ENCODE peak calls at places on chromosome 21, in six cellular contexts. B, C, L, A, N and H are unnamed samples.

GRCh38 chr21:26124421-26124833 is 46.1 kb downstream of the APP start:
- DNase-seq in N (no peak), B (no peak), C (no peak), A (no peak), L (no peak), H (no peak)

GRCh38 chr21:34874689-34875513 is 174.2 kb downstream of the RUNX1 start:
- DNase-seq in A (no peak), B (peak; percentile 83), L (no peak), C (no peak), N (no peak), H (no peak)

GRCh38 chr21:21232320-21232719 is 234.1 kb downstream of the NCAM2 start:
- DNase-seq in B (peak; percentile 46), L (no peak), A (peak; percentile 23), C (no peak), N (no peak), H (no peak)

GRCh38 chr21:34800797-34801518 is 132.2 kb downstream of the CLIC6 start:
- DNase-seq in N (no peak), C (no peak), B (no peak), L (no peak), A (no peak), H (no peak)

GRCh38 chr21:37659874-37660273 is 256.4 kb downstream of the KCNJ6 start:
- DNase-seq in C (no peak), L (no peak), B (no peak), N (no peak), A (no peak), H (no peak)

GRCh38 chr21:44271558-44271957 is 9.9 kb upstream of the DNMT3L start:
- DNase-seq in N (no peak), L (no peak), B (no peak), A (no peak), C (no peak), H (no peak)

GRCh38 chr21:38487906-38488639 is 10.2 kb downstream of the ERG start:
- DNase-seq in C (no peak), L (no peak), B (no peak), A (no peak), N (no peak), H (no peak)

GRCh38 chr21:36504067-36505058 is 24.4 kb upstream of the CLDN14 start:
- DNase-seq in A (peak; percentile 2), N (peak; percentile 41), L (peak; percentile 76), B (peak; percentile 78), C (peak; percentile 61), H (peak; percentile 65)

GRCh38 chr21:39238275-39238674 is 55.0 kb upstream of the PSMG1 start:
- DNase-seq in N (no peak), B (no peak), C (no peak), L (no peak), A (no peak), H (no peak)

GRCh38 chr21:42746593-42747266 is 93.3 kb downstream of the PDE9A start:
- DNase-seq in A (no peak), L (no peak), C (peak; percentile 63), N (peak; percentile 34), B (no peak), H (peak; percentile 66)

GRCh38 chr21:14452031-14452778 is 69.3 kb upstream of the HSPA13 start:
- DNase-seq in A (no peak), C (no peak), B (no peak), L (no peak), N (peak; percentile 34), H (no peak)

GRCh38 chr21:42043201-42043895 is 27.8 kb upstream of the UMODL1 start:
- DNase-seq in B (no peak), C (no peak), A (no peak), N (no peak), L (no peak), H (no peak)

GRCh38 chr21:15804247-15804985 is 74.6 kb downstream of the USP25 start:
- DNase-seq in N (no peak), A (peak; percentile 16), B (no peak), L (no peak), C (no peak), H (no peak)

GRCh38 chr21:38261851-38262250 is 5.1 kb downstream of the KCNJ15 start:
- DNase-seq in C (no peak), L (no peak), B (no peak), N (no peak), A (no peak), H (no peak)

GRCh38 chr21:34722684-34723300 is 54.0 kb downstream of the CLIC6 start:
- DNase-seq in B (no peak), N (peak; percentile 50), L (no peak), C (peak; percentile 25), A (no peak), H (peak; percentile 73)

GRCh38 chr21:27382404-27382803 is 415.5 kb upstream of the ADAMTS5 start:
- DNase-seq in C (no peak), N (no peak), B (no peak), L (no peak), A (no peak), H (no peak)

GRCh38 chr21:15443740-15444117 is 286.1 kb upstream of the USP25 start:
- DNase-seq in L (no peak), A (no peak), B (no peak), N (no peak), C (no peak), H (no peak)

GRCh38 chr21:41705546-41706262 is 61.1 kb downstream of the RIPK4 start:
- DNase-seq in B (no peak), A (no peak), C (no peak), N (no peak), L (no peak), H (no peak)

GRCh38 chr21:42207426-42207825 is 11.5 kb upstream of the ABCG1 start:
- DNase-seq in N (no peak), L (no peak), A (no peak), C (no peak), B (no peak), H (no peak)

GRCh38 chr21:43025636-43026180 is 49.9 kb downstream of the CBS start:
- DNase-seq in B (no peak), A (no peak), N (no peak), C (no peak), L (no peak), H (no peak)

GRCh38 chr21:23524685-23525084 is 2082.6 kb downstream of the MRPL39 start:
- DNase-seq in A (no peak), L (no peak), B (no peak), N (no peak), C (no peak), H (no peak)

GRCh38 chr21:44931137-44931500 is 8.7 kb upstream of the SLX9 start:
- DNase-seq in C (peak; percentile 47), B (no peak), N (no peak), L (no peak), A (no peak), H (peak; percentile 72)